ENCODE peak calls at places on chromosome 18, in four cellular contexts. One of them, this sample, is unnamed.

GRCh38 chr18:42087195-42087594 is 132.2 kb downstream of the PIK3C3 start:
- DNase-seq in activated CD4-positive, CD25-positive, alpha-beta regulatory T cell treated with anti-CD3 and anti-CD28 coated beads, Interleukin-2, amount 50 U/mL, for 16 hours: no peak
- DNase-seq in effector CD8-positive, alpha-beta T cell: no peak
- DNase-seq in sigmoid colon: no peak
- DNase-seq in this sample: no peak

GRCh38 chr18:23131693-23132319 is 3.5 kb upstream of the CABLES1 start:
- DNase-seq in effector CD8-positive, alpha-beta T cell: peak; percentile 37
- DNase-seq in activated CD4-positive, CD25-positive, alpha-beta regulatory T cell treated with anti-CD3 and anti-CD28 coated beads, Interleukin-2, amount 50 U/mL, for 16 hours: peak; percentile 60
- DNase-seq in sigmoid colon: peak; percentile 78
- DNase-seq in this sample: peak; percentile 54

GRCh38 chr18:34592961-34593382 is 117.1 kb upstream of the DTNA start:
- DNase-seq in activated CD4-positive, CD25-positive, alpha-beta regulatory T cell treated with anti-CD3 and anti-CD28 coated beads, Interleukin-2, amount 50 U/mL, for 16 hours: no peak
- DNase-seq in sigmoid colon: peak; percentile 74
- DNase-seq in effector CD8-positive, alpha-beta T cell: no peak
- DNase-seq in this sample: peak; percentile 8

GRCh38 chr18:79405019-79405780 is 9.5 kb downstream of the NFATC1 start:
- DNase-seq in activated CD4-positive, CD25-positive, alpha-beta regulatory T cell treated with anti-CD3 and anti-CD28 coated beads, Interleukin-2, amount 50 U/mL, for 16 hours: no peak
- DNase-seq in effector CD8-positive, alpha-beta T cell: no peak
- DNase-seq in sigmoid colon: no peak
- DNase-seq in this sample: no peak

GRCh38 chr18:33746261-33746660 is 168.2 kb downstream of the ASXL3 start:
- DNase-seq in activated CD4-positive, CD25-positive, alpha-beta regulatory T cell treated with anti-CD3 and anti-CD28 coated beads, Interleukin-2, amount 50 U/mL, for 16 hours: no peak
- DNase-seq in effector CD8-positive, alpha-beta T cell: no peak
- DNase-seq in sigmoid colon: no peak
- DNase-seq in this sample: no peak

GRCh38 chr18:54849683-54850082 is 21.4 kb downstream of the RAB27B start:
- DNase-seq in sigmoid colon: no peak
- DNase-seq in activated CD4-positive, CD25-positive, alpha-beta regulatory T cell treated with anti-CD3 and anti-CD28 coated beads, Interleukin-2, amount 50 U/mL, for 16 hours: no peak
- DNase-seq in effector CD8-positive, alpha-beta T cell: no peak
- DNase-seq in this sample: no peak

GRCh38 chr18:58541789-58542425 is 87.0 kb downstream of the ALPK2 start:
- DNase-seq in effector CD8-positive, alpha-beta T cell: no peak
- DNase-seq in activated CD4-positive, CD25-positive, alpha-beta regulatory T cell treated with anti-CD3 and anti-CD28 coated beads, Interleukin-2, amount 50 U/mL, for 16 hours: peak; percentile 24
- DNase-seq in sigmoid colon: no peak
- DNase-seq in this sample: peak; percentile 93

GRCh38 chr18:25459814-25460213 is 107.8 kb upstream of the ZNF521 start:
- DNase-seq in activated CD4-positive, CD25-positive, alpha-beta regulatory T cell treated with anti-CD3 and anti-CD28 coated beads, Interleukin-2, amount 50 U/mL, for 16 hours: no peak
- DNase-seq in sigmoid colon: no peak
- DNase-seq in effector CD8-positive, alpha-beta T cell: no peak
- DNase-seq in this sample: no peak

GRCh38 chr18:31046916-31047315 is 4.4 kb upstream of the DSC3 start:
- DNase-seq in activated CD4-positive, CD25-positive, alpha-beta regulatory T cell treated with anti-CD3 and anti-CD28 coated beads, Interleukin-2, amount 50 U/mL, for 16 hours: no peak
- DNase-seq in effector CD8-positive, alpha-beta T cell: no peak
- DNase-seq in sigmoid colon: no peak
- DNase-seq in this sample: no peak

GRCh38 chr18:13725566-13726227 is 661 bp downstream of the FAM210A start:
- DNase-seq in activated CD4-positive, CD25-positive, alpha-beta regulatory T cell treated with anti-CD3 and anti-CD28 coated beads, Interleukin-2, amount 50 U/mL, for 16 hours: no peak
- DNase-seq in sigmoid colon: no peak
- DNase-seq in effector CD8-positive, alpha-beta T cell: no peak
- DNase-seq in this sample: no peak

GRCh38 chr18:7812431-7813063 is 245.4 kb downstream of the PTPRM start:
- DNase-seq in sigmoid colon: no peak
- DNase-seq in effector CD8-positive, alpha-beta T cell: no peak
- DNase-seq in activated CD4-positive, CD25-positive, alpha-beta regulatory T cell treated with anti-CD3 and anti-CD28 coated beads, Interleukin-2, amount 50 U/mL, for 16 hours: no peak
- DNase-seq in this sample: peak; percentile 65

GRCh38 chr18:75247041-75247551 is 36.5 kb downstream of the TSHZ1 start:
- DNase-seq in activated CD4-positive, CD25-positive, alpha-beta regulatory T cell treated with anti-CD3 and anti-CD28 coated beads, Interleukin-2, amount 50 U/mL, for 16 hours: no peak
- DNase-seq in sigmoid colon: no peak
- DNase-seq in effector CD8-positive, alpha-beta T cell: no peak
- DNase-seq in this sample: peak; percentile 32

GRCh38 chr18:78399992-78400503 is 579.6 kb upstream of the SALL3 start:
- DNase-seq in activated CD4-positive, CD25-positive, alpha-beta regulatory T cell treated with anti-CD3 and anti-CD28 coated beads, Interleukin-2, amount 50 U/mL, for 16 hours: no peak
- DNase-seq in effector CD8-positive, alpha-beta T cell: no peak
- DNase-seq in sigmoid colon: no peak
- DNase-seq in this sample: no peak

GRCh38 chr18:79465392-79465991 is 69.8 kb downstream of the NFATC1 start:
- DNase-seq in sigmoid colon: no peak
- DNase-seq in effector CD8-positive, alpha-beta T cell: no peak
- DNase-seq in activated CD4-positive, CD25-positive, alpha-beta regulatory T cell treated with anti-CD3 and anti-CD28 coated beads, Interleukin-2, amount 50 U/mL, for 16 hours: no peak
- DNase-seq in this sample: no peak

GRCh38 chr18:45059695-45060094 is 379.0 kb downstream of the SETBP1 start:
- DNase-seq in sigmoid colon: no peak
- DNase-seq in activated CD4-positive, CD25-positive, alpha-beta regulatory T cell treated with anti-CD3 and anti-CD28 coated beads, Interleukin-2, amount 50 U/mL, for 16 hours: no peak
- DNase-seq in effector CD8-positive, alpha-beta T cell: no peak
- DNase-seq in this sample: peak; percentile 27

GRCh38 chr18:21897811-21898210 is 157.2 kb downstream of the MIB1 start:
- DNase-seq in activated CD4-positive, CD25-positive, alpha-beta regulatory T cell treated with anti-CD3 and anti-CD28 coated beads, Interleukin-2, amount 50 U/mL, for 16 hours: no peak
- DNase-seq in effector CD8-positive, alpha-beta T cell: no peak
- DNase-seq in sigmoid colon: no peak
- DNase-seq in this sample: peak; percentile 10

GRCh38 chr18:54119524-54120019 is 104.9 kb downstream of the MBD2 start:
- DNase-seq in sigmoid colon: no peak
- DNase-seq in activated CD4-positive, CD25-positive, alpha-beta regulatory T cell treated with anti-CD3 and anti-CD28 coated beads, Interleukin-2, amount 50 U/mL, for 16 hours: no peak
- DNase-seq in effector CD8-positive, alpha-beta T cell: no peak
- DNase-seq in this sample: no peak

GRCh38 chr18:9513971-9514512 is 38.7 kb downstream of the RALBP1 start:
- DNase-seq in sigmoid colon: no peak
- DNase-seq in activated CD4-positive, CD25-positive, alpha-beta regulatory T cell treated with anti-CD3 and anti-CD28 coated beads, Interleukin-2, amount 50 U/mL, for 16 hours: no peak
- DNase-seq in effector CD8-positive, alpha-beta T cell: no peak
- DNase-seq in this sample: no peak

GRCh38 chr18:37299471-37300304 is 265.9 kb downstream of the CELF4 start:
- DNase-seq in activated CD4-positive, CD25-positive, alpha-beta regulatory T cell treated with anti-CD3 and anti-CD28 coated beads, Interleukin-2, amount 50 U/mL, for 16 hours: no peak
- DNase-seq in sigmoid colon: peak; percentile 90
- DNase-seq in effector CD8-positive, alpha-beta T cell: no peak
- DNase-seq in this sample: peak; percentile 92

GRCh38 chr18:23872701-23873550 is 141.6 kb upstream of the TTC39C start:
- DNase-seq in effector CD8-positive, alpha-beta T cell: peak; percentile 5
- DNase-seq in activated CD4-positive, CD25-positive, alpha-beta regulatory T cell treated with anti-CD3 and anti-CD28 coated beads, Interleukin-2, amount 50 U/mL, for 16 hours: no peak
- DNase-seq in sigmoid colon: no peak
- DNase-seq in this sample: no peak

GRCh38 chr18:74745658-74746403 is 148.2 kb downstream of the ZNF407 start:
- DNase-seq in effector CD8-positive, alpha-beta T cell: no peak
- DNase-seq in activated CD4-positive, CD25-positive, alpha-beta regulatory T cell treated with anti-CD3 and anti-CD28 coated beads, Interleukin-2, amount 50 U/mL, for 16 hours: no peak
- DNase-seq in sigmoid colon: no peak
- DNase-seq in this sample: peak; percentile 19

GRCh38 chr18:26655010-26655613 is 106.8 kb upstream of the KCTD1 start:
- DNase-seq in effector CD8-positive, alpha-beta T cell: no peak
- DNase-seq in sigmoid colon: no peak
- DNase-seq in activated CD4-positive, CD25-positive, alpha-beta regulatory T cell treated with anti-CD3 and anti-CD28 coated beads, Interleukin-2, amount 50 U/mL, for 16 hours: no peak
- DNase-seq in this sample: no peak

GRCh38 chr18:54254265-54254758 is 15.0 kb upstream of the POLI start:
- DNase-seq in sigmoid colon: no peak
- DNase-seq in activated CD4-positive, CD25-positive, alpha-beta regulatory T cell treated with anti-CD3 and anti-CD28 coated beads, Interleukin-2, amount 50 U/mL, for 16 hours: no peak
- DNase-seq in effector CD8-positive, alpha-beta T cell: no peak
- DNase-seq in this sample: no peak

GRCh38 chr18:46067431-46068007 is 4.5 kb downstream of the PSTPIP2 start:
- DNase-seq in effector CD8-positive, alpha-beta T cell: no peak
- DNase-seq in activated CD4-positive, CD25-positive, alpha-beta regulatory T cell treated with anti-CD3 and anti-CD28 coated beads, Interleukin-2, amount 50 U/mL, for 16 hours: no peak
- DNase-seq in sigmoid colon: no peak
- DNase-seq in this sample: no peak

GRCh38 chr18:31057031-31057430 is 14.5 kb upstream of the DSC3 start:
- DNase-seq in effector CD8-positive, alpha-beta T cell: no peak
- DNase-seq in sigmoid colon: no peak
- DNase-seq in activated CD4-positive, CD25-positive, alpha-beta regulatory T cell treated with anti-CD3 and anti-CD28 coated beads, Interleukin-2, amount 50 U/mL, for 16 hours: no peak
- DNase-seq in this sample: no peak

GRCh38 chr18:21735452-21736015 is 5.1 kb upstream of the MIB1 start:
- DNase-seq in effector CD8-positive, alpha-beta T cell: no peak
- DNase-seq in activated CD4-positive, CD25-positive, alpha-beta regulatory T cell treated with anti-CD3 and anti-CD28 coated beads, Interleukin-2, amount 50 U/mL, for 16 hours: peak; percentile 18
- DNase-seq in sigmoid colon: no peak
- DNase-seq in this sample: no peak

This sample was measured in GM04504.